ENCODE peak calls at places on chromosomes 3 and 15, in seven cellular contexts. B is stimulated activated effector memory CD8-positive, alpha-beta T cell treated with anti-CD3 and anti-CD28 coated beads, Interleukin-12 subunit alpha, Interleukin-12 subunit beta, amount 100 ng/mL, for 72 hours; R is right cardiac atrium; G is M059J; O is activated T-cell treated with anti-CD3 and anti-CD28 coated beads, Interleukin-2, amount 50 U/mL, for 72 hours; Y is stimulated activated CD4-positive, alpha-beta T cell treated with anti-CD3 and anti-CD28 coated beads, TNF-alpha, amount 100 ng/mL, for 48 hours; N is mucosa of gallbladder. C is an unnamed sample.

GRCh38 chr15:59247364-59247763 is 40.7 kb downstream of the LDHAL6B start:
- DNase-seq in B (peak), R (peak), G (peak), O (peak), Y (peak), N (peak), C (peak)

GRCh38 chr3:155673411-155673810 is 71.5 kb downstream of the PLCH1 start:
- DNase-seq in B (no peak), R (no peak), G (no peak), O (no peak), Y (no peak), N (no peak), C (no peak)

GRCh38 chr15:90915808-90916440 is 12.8 kb downstream of the MAN2A2 start:
- DNase-seq in B (no peak), R (peak), G (no peak), O (no peak), Y (no peak), N (peak), C (no peak)

GRCh38 chr3:140898340-140899180 is 43.1 kb upstream of the SLC25A36 start:
- DNase-seq in B (no peak), R (no peak), G (peak), O (peak), Y (no peak), N (peak), C (peak)

GRCh38 chr3:64306745-64307144 is 81.5 kb upstream of the PRICKLE2 start:
- DNase-seq in B (no peak), R (peak), G (no peak), O (no peak), Y (no peak), N (no peak), C (no peak)

GRCh38 chr3:73415118-73415517 is 209.6 kb downstream of the PDZRN3 start:
- DNase-seq in B (no peak), R (no peak), G (no peak), O (no peak), Y (no peak), N (no peak), C (no peak)

GRCh38 chr3:98690876-98691275 is 72.3 kb upstream of the ST3GAL6 start:
- DNase-seq in B (no peak), R (no peak), G (peak), O (no peak), Y (no peak), N (no peak), C (peak)

GRCh38 chr3:71492566-71492965 is 91.0 kb downstream of the FOXP1 start:
- DNase-seq in B (no peak), R (no peak), G (no peak), O (no peak), Y (no peak), N (no peak), C (no peak)

GRCh38 chr3:139204756-139205155 is 139.1 kb upstream of the MRPS22 start:
- DNase-seq in B (no peak), R (no peak), G (peak), O (no peak), Y (no peak), N (no peak), C (peak)

GRCh38 chr3:134274571-134274970 is 23.9 kb upstream of the RYK start:
- DNase-seq in B (no peak), R (no peak), G (no peak), O (no peak), Y (no peak), N (no peak), C (no peak)

GRCh38 chr3:35643391-35643790 is 4.1 kb downstream of the ARPP21 start:
- DNase-seq in B (no peak), R (no peak), G (no peak), O (no peak), Y (no peak), N (no peak), C (no peak)

GRCh38 chr3:171749128-171749527 is 61.2 kb downstream of the PLD1 start:
- DNase-seq in B (no peak), R (no peak), G (peak), O (no peak), Y (no peak), N (no peak), C (peak)

GRCh38 chr15:70248116-70249025 is 150.7 kb upstream of the TLE3 start:
- DNase-seq in B (no peak), R (no peak), G (no peak), O (no peak), Y (no peak), N (no peak), C (no peak)

GRCh38 chr15:98794211-98794610 is 145.9 kb downstream of the IGF1R start:
- DNase-seq in B (no peak), R (no peak), G (no peak), O (no peak), Y (no peak), N (no peak), C (no peak)

GRCh38 chr15:52567886-52568568 is 803 bp downstream of the ARPP19 start:
- DNase-seq in B (peak), R (peak), G (peak), O (peak), Y (no peak), N (peak), C (peak)

GRCh38 chr15:87354661-87355410 is 901.7 kb downstream of the NTRK3 start:
- DNase-seq in B (no peak), R (no peak), G (peak), O (no peak), Y (no peak), N (no peak), C (peak)

GRCh38 chr3:145219355-145220196 is 941.4 kb downstream of the PLOD2 start:
- DNase-seq in B (no peak), R (no peak), G (no peak), O (no peak), Y (no peak), N (no peak), C (no peak)

GRCh38 chr3:42265059-42265991 is 660 bp downstream of the CCK start:
- DNase-seq in B (no peak), R (no peak), G (no peak), O (no peak), Y (no peak), N (no peak), C (peak)

GRCh38 chr3:39434574-39434973 is 28.1 kb downstream of the RPSA start:
- DNase-seq in B (no peak), R (no peak), G (peak), O (peak), Y (no peak), N (no peak), C (peak)